ENCODE peak calls at places on chromosomes 11 and 22, in nine cellular contexts. One of them, this sample, is unnamed.

GRCh38 chr11:96310236-96310635 is 32.8 kb downstream of the MAML2 start:
- DNase-seq in ovary: no peak
- DNase-seq in HFF-Myc: no peak
- DNase-seq in AG10803: no peak
- DNase-seq in stimulated activated CD4-positive, alpha-beta T cell treated with anti-CD3 and anti-CD28 coated beads, Interleukin-1b, Interleukin-23, amount 100 ng/mL, for 1 hour: no peak
- DNase-seq in psoas muscle: no peak
- DNase-seq in caudate nucleus: no peak
- DNase-seq in substantia nigra: no peak
- DNase-seq in hippocampal formation: no peak
- DNase-seq in this sample: no peak

GRCh38 chr11:111186308-111186967 is 59.1 kb upstream of the POU2AF2 start:
- DNase-seq in ovary: no peak
- DNase-seq in HFF-Myc: no peak
- DNase-seq in AG10803: no peak
- DNase-seq in stimulated activated CD4-positive, alpha-beta T cell treated with anti-CD3 and anti-CD28 coated beads, Interleukin-1b, Interleukin-23, amount 100 ng/mL, for 1 hour: no peak
- DNase-seq in psoas muscle: no peak
- DNase-seq in caudate nucleus: no peak
- DNase-seq in substantia nigra: no peak
- DNase-seq in hippocampal formation: no peak
- DNase-seq in this sample: no peak

GRCh38 chr11:41319434-41319833 is 140.0 kb downstream of the LRRC4C start:
- DNase-seq in ovary: no peak
- DNase-seq in HFF-Myc: no peak
- DNase-seq in AG10803: no peak
- DNase-seq in stimulated activated CD4-positive, alpha-beta T cell treated with anti-CD3 and anti-CD28 coated beads, Interleukin-1b, Interleukin-23, amount 100 ng/mL, for 1 hour: no peak
- DNase-seq in psoas muscle: no peak
- DNase-seq in caudate nucleus: no peak
- DNase-seq in substantia nigra: no peak
- DNase-seq in hippocampal formation: no peak
- DNase-seq in this sample: no peak

GRCh38 chr11:8068605-8069221 is 12.3 kb upstream of the TUB start:
- DNase-seq in ovary: peak
- DNase-seq in HFF-Myc: no peak
- DNase-seq in AG10803: peak
- DNase-seq in stimulated activated CD4-positive, alpha-beta T cell treated with anti-CD3 and anti-CD28 coated beads, Interleukin-1b, Interleukin-23, amount 100 ng/mL, for 1 hour: no peak
- DNase-seq in psoas muscle: peak
- DNase-seq in caudate nucleus: no peak
- DNase-seq in substantia nigra: no peak
- DNase-seq in hippocampal formation: no peak
- DNase-seq in this sample: no peak

GRCh38 chr22:35119494-35119893 is 53.5 kb downstream of the ISX start:
- DNase-seq in ovary: no peak
- DNase-seq in HFF-Myc: no peak
- DNase-seq in AG10803: no peak
- DNase-seq in stimulated activated CD4-positive, alpha-beta T cell treated with anti-CD3 and anti-CD28 coated beads, Interleukin-1b, Interleukin-23, amount 100 ng/mL, for 1 hour: no peak
- DNase-seq in psoas muscle: no peak
- DNase-seq in caudate nucleus: no peak
- DNase-seq in substantia nigra: no peak
- DNase-seq in hippocampal formation: no peak
- DNase-seq in this sample: no peak

GRCh38 chr11:66479741-66480115 is 506 bp upstream of the DPP3 start:
- DNase-seq in ovary: no peak
- DNase-seq in HFF-Myc: no peak
- DNase-seq in AG10803: no peak
- DNase-seq in stimulated activated CD4-positive, alpha-beta T cell treated with anti-CD3 and anti-CD28 coated beads, Interleukin-1b, Interleukin-23, amount 100 ng/mL, for 1 hour: no peak
- DNase-seq in psoas muscle: no peak
- DNase-seq in caudate nucleus: no peak
- DNase-seq in substantia nigra: no peak
- DNase-seq in hippocampal formation: no peak
- DNase-seq in this sample: no peak

GRCh38 chr22:46097268-46097900 is 52.9 kb upstream of the PPARA start:
- DNase-seq in ovary: no peak
- DNase-seq in HFF-Myc: no peak
- DNase-seq in AG10803: no peak
- DNase-seq in stimulated activated CD4-positive, alpha-beta T cell treated with anti-CD3 and anti-CD28 coated beads, Interleukin-1b, Interleukin-23, amount 100 ng/mL, for 1 hour: no peak
- DNase-seq in psoas muscle: no peak
- DNase-seq in caudate nucleus: no peak
- DNase-seq in substantia nigra: no peak
- DNase-seq in hippocampal formation: no peak
- DNase-seq in this sample: no peak

GRCh38 chr22:29030618-29031235 is 30.9 kb downstream of the C22orf31 start:
- DNase-seq in ovary: peak
- DNase-seq in HFF-Myc: peak
- DNase-seq in AG10803: peak
- DNase-seq in stimulated activated CD4-positive, alpha-beta T cell treated with anti-CD3 and anti-CD28 coated beads, Interleukin-1b, Interleukin-23, amount 100 ng/mL, for 1 hour: no peak
- DNase-seq in psoas muscle: peak
- DNase-seq in caudate nucleus: peak
- DNase-seq in substantia nigra: no peak
- DNase-seq in hippocampal formation: peak
- DNase-seq in this sample: no peak

GRCh38 chr11:44702897-44703296 is 23.9 kb upstream of the TSPAN18 start:
- DNase-seq in ovary: no peak
- DNase-seq in HFF-Myc: no peak
- DNase-seq in AG10803: no peak
- DNase-seq in stimulated activated CD4-positive, alpha-beta T cell treated with anti-CD3 and anti-CD28 coated beads, Interleukin-1b, Interleukin-23, amount 100 ng/mL, for 1 hour: no peak
- DNase-seq in psoas muscle: no peak
- DNase-seq in caudate nucleus: no peak
- DNase-seq in substantia nigra: no peak
- DNase-seq in hippocampal formation: no peak
- DNase-seq in this sample: no peak

GRCh38 chr11:45182902-45183301 is 36.5 kb downstream of the PRDM11 start:
- DNase-seq in ovary: no peak
- DNase-seq in HFF-Myc: no peak
- DNase-seq in AG10803: peak
- DNase-seq in stimulated activated CD4-positive, alpha-beta T cell treated with anti-CD3 and anti-CD28 coated beads, Interleukin-1b, Interleukin-23, amount 100 ng/mL, for 1 hour: no peak
- DNase-seq in psoas muscle: no peak
- DNase-seq in caudate nucleus: no peak
- DNase-seq in substantia nigra: no peak
- DNase-seq in hippocampal formation: no peak
- DNase-seq in this sample: no peak

GRCh38 chr11:57476223-57476882 is 16.0 kb downstream of the RTN4RL2 start:
- DNase-seq in ovary: peak
- DNase-seq in HFF-Myc: no peak
- DNase-seq in AG10803: no peak
- DNase-seq in stimulated activated CD4-positive, alpha-beta T cell treated with anti-CD3 and anti-CD28 coated beads, Interleukin-1b, Interleukin-23, amount 100 ng/mL, for 1 hour: no peak
- DNase-seq in psoas muscle: peak
- DNase-seq in caudate nucleus: no peak
- DNase-seq in substantia nigra: no peak
- DNase-seq in hippocampal formation: no peak
- DNase-seq in this sample: no peak

GRCh38 chr22:24155597-24156145 is 25.6 kb upstream of the SUSD2 start:
- DNase-seq in ovary: peak
- DNase-seq in HFF-Myc: no peak
- DNase-seq in AG10803: peak
- DNase-seq in stimulated activated CD4-positive, alpha-beta T cell treated with anti-CD3 and anti-CD28 coated beads, Interleukin-1b, Interleukin-23, amount 100 ng/mL, for 1 hour: no peak
- DNase-seq in psoas muscle: peak
- DNase-seq in caudate nucleus: no peak
- DNase-seq in substantia nigra: peak
- DNase-seq in hippocampal formation: peak
- DNase-seq in this sample: no peak

GRCh38 chr11:2381494-2382128 is 4.5 kb downstream of the CD81 start:
- DNase-seq in ovary: peak
- DNase-seq in HFF-Myc: no peak
- DNase-seq in AG10803: no peak
- DNase-seq in stimulated activated CD4-positive, alpha-beta T cell treated with anti-CD3 and anti-CD28 coated beads, Interleukin-1b, Interleukin-23, amount 100 ng/mL, for 1 hour: no peak
- DNase-seq in psoas muscle: peak
- DNase-seq in caudate nucleus: no peak
- DNase-seq in substantia nigra: no peak
- DNase-seq in hippocampal formation: no peak
- DNase-seq in this sample: no peak

GRCh38 chr11:6629892-6630631 is 10.8 kb upstream of the TPP1 start:
- DNase-seq in ovary: no peak
- DNase-seq in HFF-Myc: no peak
- DNase-seq in AG10803: no peak
- DNase-seq in stimulated activated CD4-positive, alpha-beta T cell treated with anti-CD3 and anti-CD28 coated beads, Interleukin-1b, Interleukin-23, amount 100 ng/mL, for 1 hour: no peak
- DNase-seq in psoas muscle: peak
- DNase-seq in caudate nucleus: no peak
- DNase-seq in substantia nigra: no peak
- DNase-seq in hippocampal formation: no peak
- DNase-seq in this sample: no peak

GRCh38 chr11:75667831-75668507 is 869 bp downstream of the MAP6 start:
- DNase-seq in ovary: peak
- DNase-seq in HFF-Myc: no peak
- DNase-seq in AG10803: peak
- DNase-seq in stimulated activated CD4-positive, alpha-beta T cell treated with anti-CD3 and anti-CD28 coated beads, Interleukin-1b, Interleukin-23, amount 100 ng/mL, for 1 hour: no peak
- DNase-seq in psoas muscle: peak
- DNase-seq in caudate nucleus: peak
- DNase-seq in substantia nigra: peak
- DNase-seq in hippocampal formation: peak
- DNase-seq in this sample: no peak

GRCh38 chr11:769887-770641 is 7.2 kb downstream of the GATD1 start:
- DNase-seq in ovary: no peak
- DNase-seq in HFF-Myc: no peak
- DNase-seq in AG10803: no peak
- DNase-seq in stimulated activated CD4-positive, alpha-beta T cell treated with anti-CD3 and anti-CD28 coated beads, Interleukin-1b, Interleukin-23, amount 100 ng/mL, for 1 hour: no peak
- DNase-seq in psoas muscle: no peak
- DNase-seq in caudate nucleus: no peak
- DNase-seq in substantia nigra: no peak
- DNase-seq in hippocampal formation: no peak
- DNase-seq in this sample: no peak

GRCh38 chr22:40121463-40121862 is 56.3 kb upstream of the TNRC6B start:
- DNase-seq in ovary: no peak
- DNase-seq in HFF-Myc: no peak
- DNase-seq in AG10803: no peak
- DNase-seq in stimulated activated CD4-positive, alpha-beta T cell treated with anti-CD3 and anti-CD28 coated beads, Interleukin-1b, Interleukin-23, amount 100 ng/mL, for 1 hour: no peak
- DNase-seq in psoas muscle: no peak
- DNase-seq in caudate nucleus: no peak
- DNase-seq in substantia nigra: no peak
- DNase-seq in hippocampal formation: no peak
- DNase-seq in this sample: no peak

GRCh38 chr11:30990625-30991348 is 378.8 kb downstream of the DCDC1 start:
- DNase-seq in ovary: no peak
- DNase-seq in HFF-Myc: no peak
- DNase-seq in AG10803: no peak
- DNase-seq in stimulated activated CD4-positive, alpha-beta T cell treated with anti-CD3 and anti-CD28 coated beads, Interleukin-1b, Interleukin-23, amount 100 ng/mL, for 1 hour: no peak
- DNase-seq in psoas muscle: no peak
- DNase-seq in caudate nucleus: no peak
- DNase-seq in substantia nigra: no peak
- DNase-seq in hippocampal formation: no peak
- DNase-seq in this sample: no peak

GRCh38 chr11:64131657-64132387 is 34.1 kb downstream of the MACROD1 start:
- DNase-seq in ovary: no peak
- DNase-seq in HFF-Myc: no peak
- DNase-seq in AG10803: no peak
- DNase-seq in stimulated activated CD4-positive, alpha-beta T cell treated with anti-CD3 and anti-CD28 coated beads, Interleukin-1b, Interleukin-23, amount 100 ng/mL, for 1 hour: no peak
- DNase-seq in psoas muscle: no peak
- DNase-seq in caudate nucleus: no peak
- DNase-seq in substantia nigra: no peak
- DNase-seq in hippocampal formation: no peak
- DNase-seq in this sample: no peak

GRCh38 chr11:65555693-65556231 is 2.4 kb downstream of the LTBP3 start:
- DNase-seq in ovary: no peak
- DNase-seq in HFF-Myc: no peak
- DNase-seq in AG10803: peak
- DNase-seq in stimulated activated CD4-positive, alpha-beta T cell treated with anti-CD3 and anti-CD28 coated beads, Interleukin-1b, Interleukin-23, amount 100 ng/mL, for 1 hour: no peak
- DNase-seq in psoas muscle: peak
- DNase-seq in caudate nucleus: no peak
- DNase-seq in substantia nigra: no peak
- DNase-seq in hippocampal formation: no peak
- DNase-seq in this sample: no peak

GRCh38 chr11:65262775-65263174 is 1.0 kb downstream of the POLA2 start:
- DNase-seq in ovary: no peak
- DNase-seq in HFF-Myc: no peak
- DNase-seq in AG10803: no peak
- DNase-seq in stimulated activated CD4-positive, alpha-beta T cell treated with anti-CD3 and anti-CD28 coated beads, Interleukin-1b, Interleukin-23, amount 100 ng/mL, for 1 hour: no peak
- DNase-seq in psoas muscle: no peak
- DNase-seq in caudate nucleus: no peak
- DNase-seq in substantia nigra: no peak
- DNase-seq in hippocampal formation: no peak
- DNase-seq in this sample: no peak

GRCh38 chr22:35894937-35895708 is 133.5 kb downstream of the RBFOX2 start:
- DNase-seq in ovary: no peak
- DNase-seq in HFF-Myc: no peak
- DNase-seq in AG10803: peak
- DNase-seq in stimulated activated CD4-positive, alpha-beta T cell treated with anti-CD3 and anti-CD28 coated beads, Interleukin-1b, Interleukin-23, amount 100 ng/mL, for 1 hour: no peak
- DNase-seq in psoas muscle: no peak
- DNase-seq in caudate nucleus: no peak
- DNase-seq in substantia nigra: no peak
- DNase-seq in hippocampal formation: peak
- DNase-seq in this sample: no peak

GRCh38 chr22:39429186-39429585 is 27.6 kb upstream of the MGAT3 start:
- DNase-seq in ovary: no peak
- DNase-seq in HFF-Myc: no peak
- DNase-seq in AG10803: no peak
- DNase-seq in stimulated activated CD4-positive, alpha-beta T cell treated with anti-CD3 and anti-CD28 coated beads, Interleukin-1b, Interleukin-23, amount 100 ng/mL, for 1 hour: no peak
- DNase-seq in psoas muscle: no peak
- DNase-seq in caudate nucleus: no peak
- DNase-seq in substantia nigra: no peak
- DNase-seq in hippocampal formation: no peak
- DNase-seq in this sample: no peak

GRCh38 chr22:31082606-31083376 is 1.7 kb downstream of the SMTN start:
- DNase-seq in ovary: peak
- DNase-seq in HFF-Myc: no peak
- DNase-seq in AG10803: peak
- DNase-seq in stimulated activated CD4-positive, alpha-beta T cell treated with anti-CD3 and anti-CD28 coated beads, Interleukin-1b, Interleukin-23, amount 100 ng/mL, for 1 hour: peak
- DNase-seq in psoas muscle: peak
- DNase-seq in caudate nucleus: no peak
- DNase-seq in substantia nigra: no peak
- DNase-seq in hippocampal formation: no peak
- DNase-seq in this sample: no peak

GRCh38 chr11:121613724-121614123 is 161.0 kb upstream of the SORL1-AS1 start:
- DNase-seq in ovary: no peak
- DNase-seq in HFF-Myc: no peak
- DNase-seq in AG10803: peak
- DNase-seq in stimulated activated CD4-positive, alpha-beta T cell treated with anti-CD3 and anti-CD28 coated beads, Interleukin-1b, Interleukin-23, amount 100 ng/mL, for 1 hour: no peak
- DNase-seq in psoas muscle: no peak
- DNase-seq in caudate nucleus: no peak
- DNase-seq in substantia nigra: no peak
- DNase-seq in hippocampal formation: no peak
- DNase-seq in this sample: no peak

GRCh38 chr11:66692446-66692845 is 14.8 kb upstream of the RBM4B start:
- DNase-seq in ovary: no peak
- DNase-seq in HFF-Myc: no peak
- DNase-seq in AG10803: no peak
- DNase-seq in stimulated activated CD4-positive, alpha-beta T cell treated with anti-CD3 and anti-CD28 coated beads, Interleukin-1b, Interleukin-23, amount 100 ng/mL, for 1 hour: no peak
- DNase-seq in psoas muscle: no peak
- DNase-seq in caudate nucleus: no peak
- DNase-seq in substantia nigra: no peak
- DNase-seq in hippocampal formation: no peak
- DNase-seq in this sample: no peak

GRCh38 chr11:68610452-68611116 is 73.8 kb upstream of the GAL start:
- DNase-seq in ovary: no peak
- DNase-seq in HFF-Myc: no peak
- DNase-seq in AG10803: peak
- DNase-seq in stimulated activated CD4-positive, alpha-beta T cell treated with anti-CD3 and anti-CD28 coated beads, Interleukin-1b, Interleukin-23, amount 100 ng/mL, for 1 hour: no peak
- DNase-seq in psoas muscle: no peak
- DNase-seq in caudate nucleus: no peak
- DNase-seq in substantia nigra: no peak
- DNase-seq in hippocampal formation: no peak
- DNase-seq in this sample: no peak

GRCh38 chr11:68008381-68009337 is 1.5 kb upstream of the ALDH3B1 start:
- DNase-seq in ovary: no peak
- DNase-seq in HFF-Myc: no peak
- DNase-seq in AG10803: no peak
- DNase-seq in stimulated activated CD4-positive, alpha-beta T cell treated with anti-CD3 and anti-CD28 coated beads, Interleukin-1b, Interleukin-23, amount 100 ng/mL, for 1 hour: no peak
- DNase-seq in psoas muscle: no peak
- DNase-seq in caudate nucleus: no peak
- DNase-seq in substantia nigra: no peak
- DNase-seq in hippocampal formation: no peak
- DNase-seq in this sample: no peak

GRCh38 chr11:17986007-17986710 is 26.7 kb downstream of the SERGEF start:
- DNase-seq in ovary: peak
- DNase-seq in HFF-Myc: peak
- DNase-seq in AG10803: peak
- DNase-seq in stimulated activated CD4-positive, alpha-beta T cell treated with anti-CD3 and anti-CD28 coated beads, Interleukin-1b, Interleukin-23, amount 100 ng/mL, for 1 hour: no peak
- DNase-seq in psoas muscle: peak
- DNase-seq in caudate nucleus: no peak
- DNase-seq in substantia nigra: no peak
- DNase-seq in hippocampal formation: no peak
- DNase-seq in this sample: no peak

GRCh38 chr11:121231576-121232278 is 60.8 kb upstream of the SC5D start:
- DNase-seq in ovary: no peak
- DNase-seq in HFF-Myc: no peak
- DNase-seq in AG10803: no peak
- DNase-seq in stimulated activated CD4-positive, alpha-beta T cell treated with anti-CD3 and anti-CD28 coated beads, Interleukin-1b, Interleukin-23, amount 100 ng/mL, for 1 hour: no peak
- DNase-seq in psoas muscle: no peak
- DNase-seq in caudate nucleus: no peak
- DNase-seq in substantia nigra: no peak
- DNase-seq in hippocampal formation: no peak
- DNase-seq in this sample: no peak

GRCh38 chr11:117570701-117571100 is 226.3 kb downstream of the DSCAML1 start:
- DNase-seq in ovary: peak
- DNase-seq in HFF-Myc: no peak
- DNase-seq in AG10803: no peak
- DNase-seq in stimulated activated CD4-positive, alpha-beta T cell treated with anti-CD3 and anti-CD28 coated beads, Interleukin-1b, Interleukin-23, amount 100 ng/mL, for 1 hour: no peak
- DNase-seq in psoas muscle: no peak
- DNase-seq in caudate nucleus: no peak
- DNase-seq in substantia nigra: no peak
- DNase-seq in hippocampal formation: peak
- DNase-seq in this sample: no peak